ENCODE peak calls at places on chromosomes 13 and 19, in ten cellular contexts. One of them, this sample, is unnamed.

GRCh38 chr13:50026788-50027473 is 11.7 kb downstream of the KCNRG start:
- DNase-seq in mammary epithelial cell: no peak
- DNase-seq in BE2C: no peak
- DNase-seq in OCI-LY7: peak; percentile 57
- DNase-seq in psoas muscle: no peak
- DNase-seq in endodermal cell: no peak
- DNase-seq in IMR-90: no peak
- DNase-seq in uterus: no peak
- DNase-seq in heart left ventricle: no peak
- DNase-seq in body of pancreas: no peak
- DNase-seq in this sample: no peak

GRCh38 chr13:32136716-32137115 is 105.1 kb downstream of the FRY start:
- DNase-seq in mammary epithelial cell: no peak
- DNase-seq in BE2C: no peak
- DNase-seq in OCI-LY7: no peak
- DNase-seq in psoas muscle: no peak
- DNase-seq in endodermal cell: no peak
- DNase-seq in IMR-90: no peak
- DNase-seq in uterus: no peak
- DNase-seq in heart left ventricle: no peak
- DNase-seq in body of pancreas: no peak
- DNase-seq in this sample: no peak

GRCh38 chr19:47227347-47228167 is 3.4 kb downstream of the BBC3 start:
- DNase-seq in mammary epithelial cell: peak; percentile 68
- DNase-seq in BE2C: peak; percentile 78
- DNase-seq in OCI-LY7: peak; percentile 87
- DNase-seq in psoas muscle: peak; percentile 94
- DNase-seq in endodermal cell: peak; percentile 99
- DNase-seq in IMR-90: peak; percentile 94
- DNase-seq in uterus: peak; percentile 93
- DNase-seq in heart left ventricle: peak; percentile 93
- DNase-seq in body of pancreas: peak; percentile 78
- DNase-seq in this sample: peak; percentile 70

GRCh38 chr13:63010072-63010658 is 1594.5 kb upstream of the PCDH20 start:
- DNase-seq in mammary epithelial cell: no peak
- DNase-seq in BE2C: no peak
- DNase-seq in OCI-LY7: no peak
- DNase-seq in psoas muscle: no peak
- DNase-seq in endodermal cell: peak; percentile 51
- DNase-seq in IMR-90: no peak
- DNase-seq in uterus: no peak
- DNase-seq in heart left ventricle: no peak
- DNase-seq in body of pancreas: no peak
- DNase-seq in this sample: no peak

GRCh38 chr13:112699318-112699918 is 9.6 kb downstream of the ATP11A start:
- DNase-seq in mammary epithelial cell: no peak
- DNase-seq in BE2C: no peak
- DNase-seq in OCI-LY7: no peak
- DNase-seq in psoas muscle: peak; percentile 39
- DNase-seq in endodermal cell: peak; percentile 35
- DNase-seq in IMR-90: no peak
- DNase-seq in uterus: no peak
- DNase-seq in heart left ventricle: no peak
- DNase-seq in body of pancreas: no peak
- DNase-seq in this sample: no peak

GRCh38 chr19:47479701-47480503 is 4.1 kb downstream of the KPTN start:
- DNase-seq in mammary epithelial cell: no peak
- DNase-seq in BE2C: no peak
- DNase-seq in OCI-LY7: no peak
- DNase-seq in psoas muscle: peak; percentile 57
- DNase-seq in endodermal cell: peak; percentile 91
- DNase-seq in IMR-90: no peak
- DNase-seq in uterus: no peak
- DNase-seq in heart left ventricle: no peak
- DNase-seq in body of pancreas: no peak
- DNase-seq in this sample: no peak

GRCh38 chr19:3721900-3722442 is 13.8 kb downstream of the TJP3 start:
- DNase-seq in mammary epithelial cell: no peak
- DNase-seq in BE2C: no peak
- DNase-seq in OCI-LY7: no peak
- DNase-seq in psoas muscle: no peak
- DNase-seq in endodermal cell: no peak
- DNase-seq in IMR-90: no peak
- DNase-seq in uterus: no peak
- DNase-seq in heart left ventricle: no peak
- DNase-seq in body of pancreas: no peak
- DNase-seq in this sample: no peak

GRCh38 chr19:6273701-6274601 is 5.8 kb downstream of the MLLT1 start:
- DNase-seq in mammary epithelial cell: peak; percentile 83
- DNase-seq in BE2C: peak; percentile 60
- DNase-seq in OCI-LY7: no peak
- DNase-seq in psoas muscle: peak; percentile 93
- DNase-seq in endodermal cell: no peak
- DNase-seq in IMR-90: peak; percentile 88
- DNase-seq in uterus: peak; percentile 82
- DNase-seq in heart left ventricle: peak; percentile 79
- DNase-seq in body of pancreas: peak; percentile 77
- DNase-seq in this sample: peak; percentile 75

GRCh38 chr19:23799321-23799720 is 40.6 kb upstream of the ZNF681 start:
- DNase-seq in mammary epithelial cell: no peak
- DNase-seq in BE2C: no peak
- DNase-seq in OCI-LY7: peak; percentile 80
- DNase-seq in psoas muscle: no peak
- DNase-seq in endodermal cell: no peak
- DNase-seq in IMR-90: no peak
- DNase-seq in uterus: no peak
- DNase-seq in heart left ventricle: no peak
- DNase-seq in body of pancreas: no peak
- DNase-seq in this sample: no peak

GRCh38 chr19:51372649-51373504 is at the start of gene NKG7:
- DNase-seq in mammary epithelial cell: no peak
- DNase-seq in BE2C: no peak
- DNase-seq in OCI-LY7: peak; percentile 19
- DNase-seq in psoas muscle: peak; percentile 32
- DNase-seq in endodermal cell: no peak
- DNase-seq in IMR-90: no peak
- DNase-seq in uterus: no peak
- DNase-seq in heart left ventricle: no peak
- DNase-seq in body of pancreas: no peak
- DNase-seq in this sample: no peak

GRCh38 chr13:101755228-101755887 is 302.9 kb downstream of the ITGBL1 start:
- DNase-seq in mammary epithelial cell: no peak
- DNase-seq in BE2C: no peak
- DNase-seq in OCI-LY7: no peak
- DNase-seq in psoas muscle: no peak
- DNase-seq in endodermal cell: no peak
- DNase-seq in IMR-90: no peak
- DNase-seq in uterus: no peak
- DNase-seq in heart left ventricle: no peak
- DNase-seq in body of pancreas: no peak
- DNase-seq in this sample: no peak

GRCh38 chr19:47813304-47813994 is 8.3 kb upstream of the CRX start:
- DNase-seq in mammary epithelial cell: peak; percentile 32
- DNase-seq in BE2C: peak; percentile 88
- DNase-seq in OCI-LY7: peak; percentile 66
- DNase-seq in psoas muscle: peak; percentile 81
- DNase-seq in endodermal cell: peak; percentile 99
- DNase-seq in IMR-90: peak; percentile 18
- DNase-seq in uterus: peak; percentile 45
- DNase-seq in heart left ventricle: peak; percentile 54
- DNase-seq in body of pancreas: peak; percentile 66
- DNase-seq in this sample: no peak

GRCh38 chr19:38653028-38653571 is 5.7 kb downstream of the ACTN4 start:
- DNase-seq in mammary epithelial cell: peak; percentile 69
- DNase-seq in BE2C: no peak
- DNase-seq in OCI-LY7: no peak
- DNase-seq in psoas muscle: no peak
- DNase-seq in endodermal cell: no peak
- DNase-seq in IMR-90: peak; percentile 51
- DNase-seq in uterus: peak; percentile 73
- DNase-seq in heart left ventricle: no peak
- DNase-seq in body of pancreas: peak; percentile 64
- DNase-seq in this sample: no peak

GRCh38 chr19:39499082-39499642 is 415 bp downstream of the DLL3 start:
- DNase-seq in mammary epithelial cell: peak; percentile 17
- DNase-seq in BE2C: peak; percentile 66
- DNase-seq in OCI-LY7: peak; percentile 19
- DNase-seq in psoas muscle: no peak
- DNase-seq in endodermal cell: peak; percentile 86
- DNase-seq in IMR-90: no peak
- DNase-seq in uterus: no peak
- DNase-seq in heart left ventricle: no peak
- DNase-seq in body of pancreas: no peak
- DNase-seq in this sample: no peak

GRCh38 chr19:30577551-30578090 is 205.4 kb downstream of the ZNF536 start:
- DNase-seq in mammary epithelial cell: no peak
- DNase-seq in BE2C: no peak
- DNase-seq in OCI-LY7: no peak
- DNase-seq in psoas muscle: no peak
- DNase-seq in endodermal cell: no peak
- DNase-seq in IMR-90: no peak
- DNase-seq in uterus: no peak
- DNase-seq in heart left ventricle: no peak
- DNase-seq in body of pancreas: no peak
- DNase-seq in this sample: no peak

GRCh38 chr19:1618157-1619093 is 13.2 kb upstream of the UQCR11 start:
- DNase-seq in mammary epithelial cell: peak; percentile 24
- DNase-seq in BE2C: peak; percentile 62
- DNase-seq in OCI-LY7: peak; percentile 64
- DNase-seq in psoas muscle: no peak
- DNase-seq in endodermal cell: peak; percentile 89
- DNase-seq in IMR-90: no peak
- DNase-seq in uterus: no peak
- DNase-seq in heart left ventricle: no peak
- DNase-seq in body of pancreas: peak; percentile 58
- DNase-seq in this sample: no peak

GRCh38 chr13:98466634-98467236 is 110.2 kb downstream of the STK24 start:
- DNase-seq in mammary epithelial cell: no peak
- DNase-seq in BE2C: peak; percentile 64
- DNase-seq in OCI-LY7: no peak
- DNase-seq in psoas muscle: no peak
- DNase-seq in endodermal cell: peak; percentile 94
- DNase-seq in IMR-90: peak; percentile 55
- DNase-seq in uterus: no peak
- DNase-seq in heart left ventricle: no peak
- DNase-seq in body of pancreas: peak; percentile 49
- DNase-seq in this sample: no peak

GRCh38 chr19:50772408-50773311 is 2.4 kb downstream of the GPR32 start:
- DNase-seq in mammary epithelial cell: no peak
- DNase-seq in BE2C: no peak
- DNase-seq in OCI-LY7: peak; percentile 62
- DNase-seq in psoas muscle: no peak
- DNase-seq in endodermal cell: no peak
- DNase-seq in IMR-90: peak; percentile 24
- DNase-seq in uterus: no peak
- DNase-seq in heart left ventricle: no peak
- DNase-seq in body of pancreas: no peak
- DNase-seq in this sample: no peak

DNA sequence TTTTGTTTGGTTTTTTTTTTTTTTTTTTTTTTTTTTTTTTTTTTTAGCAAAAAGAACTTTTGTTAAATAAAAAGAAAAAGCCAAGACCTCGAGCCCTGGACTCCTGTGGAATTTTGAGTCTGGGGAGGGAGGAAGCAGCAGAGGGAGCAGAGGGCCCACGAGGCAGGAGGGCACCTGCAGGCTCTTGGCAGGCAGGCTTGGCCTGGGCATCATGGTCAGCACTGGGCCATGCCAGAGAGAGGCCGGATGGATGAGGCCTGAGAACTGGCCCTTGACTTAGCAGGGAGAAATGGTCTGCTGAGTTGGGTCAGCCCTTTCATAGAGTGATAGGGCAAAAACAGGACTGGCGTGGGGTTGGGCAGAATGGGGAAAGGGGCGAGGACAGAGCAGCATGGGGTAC is 100.4 kb downstream of the GPR12 start:
- DNase-seq in mammary epithelial cell: no peak
- DNase-seq in BE2C: no peak
- DNase-seq in OCI-LY7: no peak
- DNase-seq in psoas muscle: no peak
- DNase-seq in endodermal cell: no peak
- DNase-seq in IMR-90: no peak
- DNase-seq in uterus: no peak
- DNase-seq in heart left ventricle: no peak
- DNase-seq in body of pancreas: no peak
- DNase-seq in this sample: no peak
- TF ChIP-seq CTCF in mammary epithelial cell: no peak
- TF ChIP-seq CTCF in BE2C: no peak
- TF ChIP-seq CTCF in OCI-LY7: no peak
- TF ChIP-seq CTCF in psoas muscle: no peak
- TF ChIP-seq CTCF in endodermal cell: no peak
- TF ChIP-seq CTCF in IMR-90: no peak
- TF ChIP-seq CTCF in uterus: no peak
- TF ChIP-seq CTCF in heart left ventricle: no peak
- TF ChIP-seq CTCF in body of pancreas: no peak
- TF ChIP-seq CTCF in this sample: no peak

GRCh38 chr13:51175001-51175400 is 47.2 kb upstream of the FAM124A start:
- DNase-seq in mammary epithelial cell: no peak
- DNase-seq in BE2C: no peak
- DNase-seq in OCI-LY7: no peak
- DNase-seq in psoas muscle: no peak
- DNase-seq in endodermal cell: peak; percentile 72
- DNase-seq in IMR-90: no peak
- DNase-seq in uterus: no peak
- DNase-seq in heart left ventricle: no peak
- DNase-seq in body of pancreas: no peak
- DNase-seq in this sample: no peak
- H3K36me3 ChIP-seq in mammary epithelial cell: no peaks in the 10 kb centered on the region
- H3K36me3 ChIP-seq in BE2C: no peaks in the 10 kb centered on the region
- H3K36me3 ChIP-seq in OCI-LY7: no peaks in the 10 kb centered on the region
- H3K36me3 ChIP-seq in psoas muscle: no peaks in the 10 kb centered on the region
- H3K36me3 ChIP-seq in endodermal cell: peaks cover 45% of the 10 kb centered on the region
- H3K36me3 ChIP-seq in IMR-90: no peaks in the 10 kb centered on the region
- H3K36me3 ChIP-seq in uterus: no peaks in the 10 kb centered on the region
- H3K36me3 ChIP-seq in heart left ventricle: no peaks in the 10 kb centered on the region
- H3K36me3 ChIP-seq in body of pancreas: no peaks in the 10 kb centered on the region
- H3K36me3 ChIP-seq in this sample: no peaks in the 10 kb centered on the region

DNA sequence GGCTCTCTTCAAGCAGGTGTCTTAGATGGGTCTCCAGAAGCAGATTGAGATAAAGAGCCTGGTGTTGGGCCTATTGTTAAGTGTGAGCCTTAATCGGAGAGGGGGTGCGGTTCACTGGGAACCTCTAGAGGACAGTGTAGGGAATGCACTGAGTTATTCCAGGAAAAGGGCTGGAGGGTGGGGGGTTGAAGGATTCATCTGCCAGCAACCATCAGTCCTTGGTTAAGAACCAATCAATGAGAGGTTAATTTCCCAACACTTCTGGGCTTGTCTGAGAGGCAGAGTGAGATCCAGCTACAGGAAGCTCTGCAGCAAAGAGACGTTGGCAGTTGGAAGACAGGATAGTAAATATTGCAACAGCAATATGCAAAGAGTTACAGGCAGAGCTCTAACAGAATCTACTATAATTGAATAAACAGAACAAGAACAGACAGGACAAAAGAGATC is 28.7 kb downstream of the CYP4F2 start:
- DNase-seq in mammary epithelial cell: peak; percentile 75
- DNase-seq in BE2C: peak; percentile 28
- DNase-seq in OCI-LY7: peak; percentile 35
- DNase-seq in psoas muscle: no peak
- DNase-seq in endodermal cell: peak; percentile 50
- DNase-seq in IMR-90: no peak
- DNase-seq in uterus: peak; percentile 19
- DNase-seq in heart left ventricle: no peak
- DNase-seq in body of pancreas: peak; percentile 32
- DNase-seq in this sample: no peak
- TF ChIP-seq CTCF in mammary epithelial cell: peak; percentile 87
- TF ChIP-seq CTCF in BE2C: peak; percentile 64
- TF ChIP-seq CTCF in OCI-LY7: peak; percentile 75
- TF ChIP-seq CTCF in psoas muscle: peak; percentile 36
- TF ChIP-seq CTCF in endodermal cell: peak; percentile 35
- TF ChIP-seq CTCF in IMR-90: peak; percentile 34
- TF ChIP-seq CTCF in uterus: peak; percentile 38
- TF ChIP-seq CTCF in heart left ventricle: peak; percentile 55
- TF ChIP-seq CTCF in body of pancreas: peak; percentile 11
- TF ChIP-seq CTCF in this sample: peak; percentile 64

GRCh38 chr19:10766049-10766623 is 48.3 kb downstream of the DNM2 start:
- DNase-seq in mammary epithelial cell: no peak
- DNase-seq in BE2C: no peak
- DNase-seq in OCI-LY7: no peak
- DNase-seq in psoas muscle: peak; percentile 68
- DNase-seq in endodermal cell: no peak
- DNase-seq in IMR-90: no peak
- DNase-seq in uterus: no peak
- DNase-seq in heart left ventricle: no peak
- DNase-seq in body of pancreas: peak; percentile 40
- DNase-seq in this sample: no peak
- H3K36me3 ChIP-seq in mammary epithelial cell: peaks cover 4% of the 10 kb centered on the region
- H3K36me3 ChIP-seq in BE2C: peaks cover 16% of the 10 kb centered on the region
- H3K36me3 ChIP-seq in OCI-LY7: peaks cover 58% of the 10 kb centered on the region
- H3K36me3 ChIP-seq in psoas muscle: peaks cover 10% of the 10 kb centered on the region
- H3K36me3 ChIP-seq in endodermal cell: peaks cover 27% of the 10 kb centered on the region
- H3K36me3 ChIP-seq in IMR-90: peaks cover 17% of the 10 kb centered on the region
- H3K36me3 ChIP-seq in uterus: no peaks in the 10 kb centered on the region
- H3K36me3 ChIP-seq in heart left ventricle: peaks cover 6% of the 10 kb centered on the region
- H3K36me3 ChIP-seq in body of pancreas: peaks cover 2% of the 10 kb centered on the region
- H3K36me3 ChIP-seq in this sample: peaks cover 13% of the 10 kb centered on the region

This sample was measured in BJ.